ENCODE peak calls at places on chromosomes 3 and 15, in six cellular contexts. One of them, this sample, is unnamed. For H3K27me3 and H3K4me1, the result is how much of the 10 kb centered on the place peaks cover.

GRCh38 chr3:6264036-6264435 is 596.9 kb upstream of the GRM7 start:
- DNase-seq in psoas muscle: no peak
- DNase-seq in cardiac muscle cell: no peak
- DNase-seq in right cardiac atrium: no peak
- DNase-seq in fibroblast of lung: no peak
- DNase-seq in mesendoderm: no peak
- DNase-seq in this sample: no peak

GRCh38 chr3:49387721-49388120 is 24.1 kb downstream of the RHOA start:
- DNase-seq in psoas muscle: no peak
- DNase-seq in cardiac muscle cell: no peak
- DNase-seq in right cardiac atrium: no peak
- DNase-seq in fibroblast of lung: no peak
- DNase-seq in mesendoderm: no peak
- DNase-seq in this sample: no peak

GRCh38 chr3:542030-542429 is 345.5 kb downstream of the CHL1 start:
- DNase-seq in psoas muscle: no peak
- DNase-seq in cardiac muscle cell: no peak
- DNase-seq in right cardiac atrium: no peak
- DNase-seq in fibroblast of lung: no peak
- DNase-seq in mesendoderm: no peak
- DNase-seq in this sample: no peak

GRCh38 chr3:57961828-57962447 is 46.3 kb upstream of the FLNB start:
- DNase-seq in psoas muscle: no peak
- DNase-seq in cardiac muscle cell: peak
- DNase-seq in right cardiac atrium: peak
- DNase-seq in fibroblast of lung: peak
- DNase-seq in mesendoderm: peak
- DNase-seq in this sample: no peak

GRCh38 chr3:169034401-169034800 is 629.1 kb downstream of the MECOM start:
- DNase-seq in psoas muscle: no peak
- DNase-seq in cardiac muscle cell: peak
- DNase-seq in right cardiac atrium: no peak
- DNase-seq in fibroblast of lung: peak
- DNase-seq in mesendoderm: peak
- DNase-seq in this sample: no peak

GRCh38 chr3:96813134-96813819 is 1.1 kb upstream of the EPHA6 start:
- DNase-seq in psoas muscle: peak
- DNase-seq in cardiac muscle cell: peak
- DNase-seq in right cardiac atrium: peak
- DNase-seq in fibroblast of lung: peak
- DNase-seq in mesendoderm: peak
- DNase-seq in this sample: peak

GRCh38 chr3:93981649-93982048 is 1.7 kb downstream of the ARL13B start:
- DNase-seq in psoas muscle: no peak
- DNase-seq in cardiac muscle cell: no peak
- DNase-seq in right cardiac atrium: no peak
- DNase-seq in fibroblast of lung: no peak
- DNase-seq in mesendoderm: no peak
- DNase-seq in this sample: no peak

GRCh38 chr3:157081681-157082210 is 78.2 kb downstream of the CCNL1 start:
- DNase-seq in psoas muscle: peak
- DNase-seq in cardiac muscle cell: peak
- DNase-seq in right cardiac atrium: peak
- DNase-seq in fibroblast of lung: peak
- DNase-seq in mesendoderm: peak
- DNase-seq in this sample: peak

GRCh38 chr3:55893045-55893664 is 406.0 kb upstream of the WNT5A start:
- DNase-seq in psoas muscle: no peak
- DNase-seq in cardiac muscle cell: no peak
- DNase-seq in right cardiac atrium: no peak
- DNase-seq in fibroblast of lung: peak
- DNase-seq in mesendoderm: no peak
- DNase-seq in this sample: no peak

GRCh38 chr3:127005864-127006500 is 23.1 kb downstream of the PLXNA1 start:
- DNase-seq in psoas muscle: no peak
- DNase-seq in cardiac muscle cell: peak
- DNase-seq in right cardiac atrium: no peak
- DNase-seq in fibroblast of lung: no peak
- DNase-seq in mesendoderm: no peak
- DNase-seq in this sample: no peak

GRCh38 chr3:178964551-178964950 is 107.1 kb downstream of the ZMAT3 start:
- DNase-seq in psoas muscle: no peak
- DNase-seq in cardiac muscle cell: no peak
- DNase-seq in right cardiac atrium: no peak
- DNase-seq in fibroblast of lung: no peak
- DNase-seq in mesendoderm: peak
- DNase-seq in this sample: no peak

GRCh38 chr3:120203016-120203415 is 82.0 kb downstream of the GPR156 start:
- DNase-seq in psoas muscle: peak
- DNase-seq in cardiac muscle cell: peak
- DNase-seq in right cardiac atrium: no peak
- DNase-seq in fibroblast of lung: peak
- DNase-seq in mesendoderm: no peak
- DNase-seq in this sample: no peak

GRCh38 chr3:37640636-37641375 is 220.9 kb upstream of the CTDSPL start:
- DNase-seq in psoas muscle: no peak
- DNase-seq in cardiac muscle cell: no peak
- DNase-seq in right cardiac atrium: no peak
- DNase-seq in fibroblast of lung: no peak
- DNase-seq in mesendoderm: no peak
- DNase-seq in this sample: no peak

GRCh38 chr3:127077506-127078064 is 94.7 kb downstream of the PLXNA1 start:
- DNase-seq in psoas muscle: no peak
- DNase-seq in cardiac muscle cell: no peak
- DNase-seq in right cardiac atrium: no peak
- DNase-seq in fibroblast of lung: no peak
- DNase-seq in mesendoderm: no peak
- DNase-seq in this sample: peak

GRCh38 chr3:43996379-43997301 is 245.0 kb upstream of the TOPAZ1 start:
- DNase-seq in psoas muscle: no peak
- DNase-seq in cardiac muscle cell: peak
- DNase-seq in right cardiac atrium: no peak
- DNase-seq in fibroblast of lung: peak
- DNase-seq in mesendoderm: peak
- DNase-seq in this sample: peak

GRCh38 chr3:43997788-43998373 is 243.8 kb upstream of the TOPAZ1 start:
- DNase-seq in psoas muscle: no peak
- DNase-seq in cardiac muscle cell: no peak
- DNase-seq in right cardiac atrium: no peak
- DNase-seq in fibroblast of lung: peak
- DNase-seq in mesendoderm: peak
- DNase-seq in this sample: no peak

GRCh38 chr3:43995078-43995928 is 246.4 kb upstream of the TOPAZ1 start:
- DNase-seq in psoas muscle: no peak
- DNase-seq in cardiac muscle cell: peak
- DNase-seq in right cardiac atrium: no peak
- DNase-seq in fibroblast of lung: peak
- DNase-seq in mesendoderm: peak
- DNase-seq in this sample: no peak

GRCh38 chr3:43995929-43996378 is 245.7 kb upstream of the TOPAZ1 start:
- DNase-seq in psoas muscle: no peak
- DNase-seq in cardiac muscle cell: no peak
- DNase-seq in right cardiac atrium: no peak
- DNase-seq in fibroblast of lung: no peak
- DNase-seq in mesendoderm: no peak
- DNase-seq in this sample: no peak

DNA sequence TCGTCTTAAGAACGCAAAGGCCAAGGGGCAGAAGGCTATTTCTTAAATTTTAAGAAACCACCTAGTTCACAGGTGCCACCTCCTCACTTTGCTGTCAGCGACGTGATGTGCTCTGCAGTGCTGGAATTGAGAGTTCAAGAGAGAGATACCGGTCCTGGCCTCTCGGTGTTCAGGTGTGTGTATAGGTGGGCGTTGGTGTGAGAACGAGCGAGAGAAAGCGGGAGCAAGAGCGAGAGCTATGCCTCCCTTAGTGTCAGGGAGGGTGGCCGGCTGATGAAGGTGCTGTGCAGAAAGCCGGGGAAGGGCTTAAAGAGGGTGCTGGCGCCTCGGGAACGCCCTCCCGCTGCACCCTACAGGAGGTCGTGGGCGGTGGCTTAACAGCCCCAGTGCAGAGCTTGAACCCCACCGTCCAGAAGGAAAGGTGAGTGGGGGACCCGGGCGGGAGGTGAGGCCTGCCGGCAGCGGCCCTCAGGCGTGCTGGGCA is 247.1 kb upstream of the TOPAZ1 start:
- DNase-seq in psoas muscle: no peak
- DNase-seq in cardiac muscle cell: no peak
- DNase-seq in right cardiac atrium: no peak
- DNase-seq in fibroblast of lung: no peak
- DNase-seq in mesendoderm: peak
- DNase-seq in this sample: no peak
- H3K27me3 ChIP-seq in psoas muscle: under half
- H3K27me3 ChIP-seq in cardiac muscle cell: half or more
- H3K27me3 ChIP-seq in right cardiac atrium: under half
- H3K27me3 ChIP-seq in fibroblast of lung: under half
- H3K27me3 ChIP-seq in mesendoderm: under half
- H3K27me3 ChIP-seq in this sample: under half

GRCh38 chr3:63968612-63969350 is 54.5 kb downstream of the PSMD6 start:
- DNase-seq in psoas muscle: no peak
- DNase-seq in cardiac muscle cell: peak
- DNase-seq in right cardiac atrium: no peak
- DNase-seq in fibroblast of lung: no peak
- DNase-seq in mesendoderm: no peak
- DNase-seq in this sample: no peak
- H3K4me1 ChIP-seq in psoas muscle: half or more
- H3K4me1 ChIP-seq in cardiac muscle cell: half or more
- H3K4me1 ChIP-seq in right cardiac atrium: under half
- H3K4me1 ChIP-seq in fibroblast of lung: under half
- H3K4me1 ChIP-seq in mesendoderm: under half
- H3K4me1 ChIP-seq in this sample: half or more

DNA sequence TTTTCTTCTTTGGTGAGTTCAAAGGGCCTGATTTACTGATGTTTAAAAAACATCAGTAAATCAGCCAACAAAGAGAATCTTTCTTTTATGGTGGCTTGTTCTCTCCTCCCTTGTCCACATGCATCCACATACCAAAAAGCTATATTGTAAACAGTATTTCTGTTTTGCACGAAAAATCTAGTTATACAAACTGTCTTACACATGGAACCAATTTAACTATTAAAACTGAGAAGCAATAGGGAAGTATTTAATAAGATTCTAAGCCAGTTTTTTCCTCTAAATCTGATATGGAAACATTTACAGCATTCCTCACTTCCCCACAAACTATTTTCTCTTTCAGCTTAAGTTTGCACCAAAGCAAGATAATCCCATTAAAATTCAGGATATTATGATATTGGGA is 110.8 kb upstream of the ICE2 start:
- DNase-seq in psoas muscle: no peak
- DNase-seq in cardiac muscle cell: no peak
- DNase-seq in right cardiac atrium: no peak
- DNase-seq in fibroblast of lung: no peak
- DNase-seq in mesendoderm: no peak
- DNase-seq in this sample: no peak
- H3K27me3 ChIP-seq in psoas muscle: under half
- H3K27me3 ChIP-seq in cardiac muscle cell: under half
- H3K27me3 ChIP-seq in right cardiac atrium: under half
- H3K27me3 ChIP-seq in fibroblast of lung: under half
- H3K27me3 ChIP-seq in mesendoderm: under half
- H3K27me3 ChIP-seq in this sample: under half

GRCh38 chr3:138011722-138012121 is 1.8 kb downstream of the CLDN18 start:
- DNase-seq in psoas muscle: no peak
- DNase-seq in cardiac muscle cell: no peak
- DNase-seq in right cardiac atrium: no peak
- DNase-seq in fibroblast of lung: no peak
- DNase-seq in mesendoderm: peak
- DNase-seq in this sample: no peak
- H3K4me1 ChIP-seq in psoas muscle: under half
- H3K4me1 ChIP-seq in cardiac muscle cell: under half
- H3K4me1 ChIP-seq in right cardiac atrium: under half
- H3K4me1 ChIP-seq in fibroblast of lung: under half
- H3K4me1 ChIP-seq in mesendoderm: under half
- H3K4me1 ChIP-seq in this sample: under half